ENCODE peak calls at places on chromosomes 13 and 19, in four cellular contexts. P, K, G and F are unnamed samples.
A peak's percentile ranks its signal among the peaks of the same experiment; 100 is the strongest.

GRCh38 chr19:29543381-29543780 is 17.6 kb downstream of the VSTM2B start:
- DNase-seq in G (no peak), P (no peak), K (no peak), F (no peak)

GRCh38 chr19:12788682-12789097 is 2.6 kb upstream of the JUNB start:
- DNase-seq in K (peak; percentile 72), P (no peak), G (peak; percentile 84), F (peak; percentile 86)

GRCh38 chr13:43261018-43261417 is 237.6 kb downstream of the DNAJC15 start:
- DNase-seq in K (no peak), P (no peak), G (no peak), F (no peak)

GRCh38 chr13:42392706-42393572 is 121.0 kb downstream of the AKAP11 start:
- DNase-seq in K (no peak), G (no peak), P (no peak), F (no peak)

GRCh38 chr13:47843005-47843404 is 158.1 kb downstream of the SUCLA2 start:
- DNase-seq in G (no peak), K (no peak), P (no peak), F (no peak)

GRCh38 chr19:17829855-17830566 is 8.7 kb upstream of the INSL3 start:
- DNase-seq in G (no peak), P (no peak), K (peak; percentile 94), F (no peak)

GRCh38 chr13:110542311-110542796 is 19.2 kb downstream of the RAB20 start:
- DNase-seq in K (no peak), P (no peak), G (no peak), F (no peak)

GRCh38 chr13:29569253-29570057 is 26.0 kb downstream of the SLC7A1 start:
- DNase-seq in G (no peak), P (no peak), K (no peak), F (no peak)

GRCh38 chr19:28905996-28906395 is 307.0 kb downstream of the UQCRFS1 start:
- DNase-seq in G (no peak), K (no peak), P (no peak), F (no peak)

GRCh38 chr19:16375936-16376185 is 51.2 kb downstream of the KLF2 start:
- DNase-seq in G (no peak), K (no peak), P (no peak), F (no peak)

GRCh38 chr13:114110091-114110829 is 22.2 kb downstream of the RASA3 start:
- DNase-seq in G (peak; percentile 27), P (no peak), K (peak; percentile 50), F (peak; percentile 67)

GRCh38 chr13:100389617-100390016 is 199.0 kb downstream of the GGACT start:
- DNase-seq in P (no peak), K (no peak), G (no peak), F (no peak)

GRCh38 chr19:55536951-55537740 is at the start of gene SBK2:
- DNase-seq in G (no peak), K (peak; percentile 93), P (no peak), F (peak; percentile 45)
- TF ChIP-seq CTCF in G (no peak), K (peak; percentile 57), P (no peak), F (no peak)

GRCh38 chr19:34828156-34828555 is 55.1 kb upstream of the ZNF599 start:
- DNase-seq in G (no peak), P (no peak), K (no peak), F (no peak)
- TF ChIP-seq CTCF in G (no peak), P (no peak), K (no peak), F (no peak)

GRCh38 chr19:1650627-1651009 is 1.8 kb downstream of the TCF3 start:
- DNase-seq in K (peak; percentile 72), G (no peak), P (no peak), F (no peak)
- TF ChIP-seq CTCF in K (no peak), G (no peak), P (no peak), F (no peak)

GRCh38 chr19:8117991-8118390 is 31.4 kb downstream of the FBN3 start:
- DNase-seq in P (no peak), G (no peak), K (no peak), F (no peak)

GRCh38 chr19:8115805-8116396 is 33.5 kb downstream of the FBN3 start:
- DNase-seq in G (no peak), K (no peak), P (no peak), F (no peak)

GRCh38 chr19:8113017-8113416 is 36.4 kb downstream of the FBN3 start:
- DNase-seq in P (no peak), G (no peak), K (peak; percentile 21), F (no peak)

GRCh38 chr19:8120636-8121480 is 28.5 kb downstream of the FBN3 start:
- DNase-seq in G (no peak), P (no peak), K (peak; percentile 72), F (no peak)

GRCh38 chr19:8116437-8117293 is 32.7 kb downstream of the FBN3 start:
- DNase-seq in K (no peak), P (no peak), G (no peak), F (no peak)
- TF ChIP-seq CTCF in K (no peak), P (no peak), G (no peak), F (no peak)

GRCh38 chr19:4030981-4031380 is 23.4 kb downstream of the PIAS4 start:
- DNase-seq in G (no peak), K (no peak), P (no peak), F (no peak)

GRCh38 chr19:4032436-4032835 is 24.9 kb downstream of the PIAS4 start:
- DNase-seq in K (no peak), G (no peak), P (no peak), F (no peak)

GRCh38 chr19:4029247-4029614 is 21.7 kb downstream of the PIAS4 start:
- DNase-seq in G (no peak), P (no peak), K (no peak), F (no peak)

GRCh38 chr19:4031420-4031819 is 23.9 kb downstream of the PIAS4 start:
- DNase-seq in K (no peak), P (no peak), G (no peak), F (no peak)

DNA sequence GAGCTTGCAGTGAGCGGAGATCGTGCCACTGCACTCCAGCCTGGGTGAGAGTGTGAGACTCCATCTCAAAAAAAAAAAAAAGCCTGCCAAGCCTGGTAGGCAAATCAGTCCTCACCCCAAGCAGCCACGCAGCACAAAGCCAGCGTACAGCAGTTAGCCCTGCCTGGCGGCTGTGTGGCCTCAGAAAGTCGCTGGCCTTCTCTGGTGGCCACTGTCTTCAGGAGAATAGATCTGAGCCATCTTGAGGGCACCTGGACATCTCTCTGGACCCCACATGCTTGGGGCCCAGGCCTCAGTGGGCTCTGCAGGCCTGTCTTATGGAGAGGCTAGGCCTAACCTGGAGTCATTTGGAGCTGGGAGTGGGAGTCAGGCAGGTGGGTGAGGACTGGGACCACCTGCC is 23.0 kb downstream of the PIAS4 start:
- DNase-seq in P (no peak), G (no peak), K (no peak), F (no peak)
- TF ChIP-seq CTCF in P (no peak), G (no peak), K (no peak), F (no peak)